ENCODE peak calls at places on chromosomes 4 and X, in five cellular contexts. One of them, this sample, is unnamed.
A peak's percentile ranks its signal among the peaks of the same experiment; 100 is the strongest.

GRCh38 chrX:120426599-120426998 is 42.5 kb downstream of the LAMP2 start:
- DNase-seq in SK-N-SH: no peak
- DNase-seq in K562: no peak
- DNase-seq in GM12878: no peak
- DNase-seq in HepG2: no peak
- DNase-seq in this sample: no peak

GRCh38 chr4:2891294-2891693 is 47.6 kb downstream of the ADD1 start:
- DNase-seq in SK-N-SH: no peak
- DNase-seq in K562: no peak
- DNase-seq in GM12878: no peak
- DNase-seq in HepG2: no peak
- DNase-seq in this sample: no peak

GRCh38 chr4:56874166-56874565 is 33.5 kb upstream of the REST start:
- DNase-seq in SK-N-SH: no peak
- DNase-seq in K562: no peak
- DNase-seq in GM12878: no peak
- DNase-seq in HepG2: no peak
- DNase-seq in this sample: peak; percentile 26

GRCh38 chr4:168656055-168656660 is 159.3 kb downstream of the PALLD start:
- DNase-seq in SK-N-SH: no peak
- DNase-seq in K562: no peak
- DNase-seq in GM12878: no peak
- DNase-seq in HepG2: no peak
- DNase-seq in this sample: no peak

GRCh38 chr4:131488772-131489171 is 1660.3 kb upstream of the PCDH10 start:
- DNase-seq in SK-N-SH: no peak
- DNase-seq in K562: no peak
- DNase-seq in GM12878: no peak
- DNase-seq in HepG2: no peak
- DNase-seq in this sample: no peak

GRCh38 chrX:23634181-23634580 is 33.1 kb upstream of the PRDX4 start:
- DNase-seq in SK-N-SH: peak; percentile 21
- DNase-seq in K562: no peak
- DNase-seq in GM12878: no peak
- DNase-seq in HepG2: no peak
- DNase-seq in this sample: no peak

GRCh38 chrX:65932173-65933084 is 107.5 kb downstream of the VSIG4 start:
- DNase-seq in SK-N-SH: peak; percentile 9
- DNase-seq in K562: peak; percentile 9
- DNase-seq in GM12878: no peak
- DNase-seq in HepG2: peak; percentile 1
- DNase-seq in this sample: peak; percentile 15

GRCh38 chrX:141760761-141761160 is 62.2 kb upstream of the SPANXD start:
- DNase-seq in SK-N-SH: no peak
- DNase-seq in K562: no peak
- DNase-seq in GM12878: no peak
- DNase-seq in HepG2: no peak
- DNase-seq in this sample: no peak

GRCh38 chr4:1746265-1746691 is 25.0 kb downstream of the TACC3 start:
- DNase-seq in SK-N-SH: peak; percentile 96
- DNase-seq in K562: peak; percentile 90
- DNase-seq in GM12878: no peak
- DNase-seq in HepG2: peak; percentile 82
- DNase-seq in this sample: peak; percentile 89

GRCh38 chrX:1486177-1486576 is 33.5 kb upstream of the ASMTL start:
- DNase-seq in SK-N-SH: no peak
- DNase-seq in K562: no peak
- DNase-seq in GM12878: no peak
- DNase-seq in HepG2: no peak
- DNase-seq in this sample: no peak

GRCh38 chr4:145938618-145939177 is at the start of gene ZNF827:
- DNase-seq in SK-N-SH: peak; percentile 53
- DNase-seq in K562: no peak
- DNase-seq in GM12878: peak; percentile 49
- DNase-seq in HepG2: peak; percentile 77
- DNase-seq in this sample: peak; percentile 46

GRCh38 chr4:70601422-70602039 is 9.5 kb downstream of the AMBN start:
- DNase-seq in SK-N-SH: peak; percentile 13
- DNase-seq in K562: peak; percentile 24
- DNase-seq in GM12878: peak; percentile 34
- DNase-seq in HepG2: peak; percentile 62
- DNase-seq in this sample: peak; percentile 68

GRCh38 chrX:46791927-46792825 is 33.3 kb upstream of the SLC9A7 start:
- DNase-seq in SK-N-SH: no peak
- DNase-seq in K562: no peak
- DNase-seq in GM12878: peak; percentile 68
- DNase-seq in HepG2: peak; percentile 32
- DNase-seq in this sample: no peak

GRCh38 chrX:109345866-109346265 is 136.0 kb downstream of the GUCY2F start:
- DNase-seq in SK-N-SH: no peak
- DNase-seq in K562: no peak
- DNase-seq in GM12878: no peak
- DNase-seq in HepG2: no peak
- DNase-seq in this sample: no peak

GRCh38 chrX:109350051-109350450 is 131.8 kb downstream of the GUCY2F start:
- DNase-seq in SK-N-SH: no peak
- DNase-seq in K562: no peak
- DNase-seq in GM12878: no peak
- DNase-seq in HepG2: no peak
- DNase-seq in this sample: no peak

GRCh38 chrX:109350621-109351020 is 131.3 kb downstream of the GUCY2F start:
- DNase-seq in SK-N-SH: no peak
- DNase-seq in K562: no peak
- DNase-seq in GM12878: no peak
- DNase-seq in HepG2: no peak
- DNase-seq in this sample: no peak

GRCh38 chrX:109344666-109345065 is 137.2 kb downstream of the GUCY2F start:
- DNase-seq in SK-N-SH: no peak
- DNase-seq in K562: no peak
- DNase-seq in GM12878: no peak
- DNase-seq in HepG2: no peak
- DNase-seq in this sample: no peak

GRCh38 chrX:109347618-109348017 is 134.3 kb downstream of the GUCY2F start:
- DNase-seq in SK-N-SH: no peak
- DNase-seq in K562: no peak
- DNase-seq in GM12878: no peak
- DNase-seq in HepG2: no peak
- DNase-seq in this sample: no peak
- TF ChIP-seq FOXM1 in SK-N-SH: no peak
- TF ChIP-seq FOXM1 in K562: no peak
- TF ChIP-seq FOXM1 in GM12878: no peak
- TF ChIP-seq FOXM1 in HepG2: no peak
- TF ChIP-seq FOXM1 in this sample: no peak

GRCh38 chrX:50167366-50167765 is 33.4 kb downstream of the AKAP4 start:
- DNase-seq in SK-N-SH: no peak
- DNase-seq in K562: no peak
- DNase-seq in GM12878: no peak
- DNase-seq in HepG2: no peak
- DNase-seq in this sample: no peak

GRCh38 chrX:50165727-50166126 is 35.1 kb downstream of the AKAP4 start:
- DNase-seq in SK-N-SH: no peak
- DNase-seq in K562: no peak
- DNase-seq in GM12878: no peak
- DNase-seq in HepG2: no peak
- DNase-seq in this sample: no peak

GRCh38 chrX:50169717-50170116 is 31.1 kb downstream of the AKAP4 start:
- DNase-seq in SK-N-SH: no peak
- DNase-seq in K562: no peak
- DNase-seq in GM12878: no peak
- DNase-seq in HepG2: no peak
- DNase-seq in this sample: no peak

DNA sequence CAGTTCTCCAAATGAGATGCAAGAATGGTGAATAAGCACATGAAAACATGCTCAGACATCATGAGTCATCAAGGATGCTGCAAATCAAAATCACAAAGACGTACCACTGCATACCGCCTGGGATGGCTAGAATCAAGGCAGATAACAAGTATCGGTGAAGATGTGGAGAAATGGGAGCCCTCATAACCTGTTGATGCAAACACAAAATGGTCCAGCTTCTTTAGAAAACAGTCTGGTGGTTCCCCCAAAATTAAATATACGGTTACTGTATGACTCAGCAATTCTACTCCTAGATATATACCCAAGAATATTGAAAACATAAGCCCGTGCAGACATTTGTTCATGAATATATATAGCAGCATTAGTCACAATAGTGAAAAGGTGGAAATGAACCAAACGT is 32.5 kb downstream of the AKAP4 start:
- DNase-seq in SK-N-SH: no peak
- DNase-seq in K562: no peak
- DNase-seq in GM12878: no peak
- DNase-seq in HepG2: no peak
- DNase-seq in this sample: no peak
- TF ChIP-seq FOXM1 in SK-N-SH: no peak
- TF ChIP-seq FOXM1 in K562: no peak
- TF ChIP-seq FOXM1 in GM12878: no peak
- TF ChIP-seq FOXM1 in HepG2: no peak
- TF ChIP-seq FOXM1 in this sample: no peak

DNA sequence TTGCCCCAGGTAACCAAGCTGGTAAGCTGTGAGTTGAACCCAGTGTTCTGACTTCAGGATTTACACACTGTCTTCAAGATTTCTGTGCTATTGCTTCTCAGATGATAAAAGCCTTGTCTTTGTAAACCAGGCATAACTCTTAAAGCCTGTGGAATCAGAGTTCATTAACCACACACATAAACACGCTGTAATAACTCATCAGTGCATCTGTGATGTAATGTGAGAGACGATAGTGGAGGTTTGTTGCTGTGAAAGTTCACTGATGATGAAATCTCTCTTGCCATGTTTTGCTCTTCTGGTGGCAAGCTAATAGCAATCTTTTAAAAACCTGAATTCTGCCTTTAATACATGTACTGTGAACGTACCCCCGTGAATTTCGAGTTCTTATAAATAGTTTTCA is 41.5 kb downstream of the CLCN4 start:
- DNase-seq in SK-N-SH: no peak
- DNase-seq in K562: no peak
- DNase-seq in GM12878: no peak
- DNase-seq in HepG2: no peak
- DNase-seq in this sample: no peak
- TF ChIP-seq FOXM1 in SK-N-SH: no peak
- TF ChIP-seq FOXM1 in K562: no peak
- TF ChIP-seq FOXM1 in GM12878: no peak
- TF ChIP-seq FOXM1 in HepG2: no peak
- TF ChIP-seq FOXM1 in this sample: no peak

GRCh38 chr4:143599827-143600226 is 86.3 kb downstream of the SMARCA5 start:
- DNase-seq in SK-N-SH: no peak
- DNase-seq in K562: no peak
- DNase-seq in GM12878: no peak
- DNase-seq in HepG2: no peak
- DNase-seq in this sample: no peak
- TF ChIP-seq FOXM1 in SK-N-SH: no peak
- TF ChIP-seq FOXM1 in K562: no peak
- TF ChIP-seq FOXM1 in GM12878: no peak
- TF ChIP-seq FOXM1 in HepG2: no peak
- TF ChIP-seq FOXM1 in this sample: no peak

GRCh38 chr4:124785645-124786044 is 73.1 kb upstream of the ANKRD50 start:
- DNase-seq in SK-N-SH: no peak
- DNase-seq in K562: no peak
- DNase-seq in GM12878: no peak
- DNase-seq in HepG2: no peak
- DNase-seq in this sample: no peak

DNA sequence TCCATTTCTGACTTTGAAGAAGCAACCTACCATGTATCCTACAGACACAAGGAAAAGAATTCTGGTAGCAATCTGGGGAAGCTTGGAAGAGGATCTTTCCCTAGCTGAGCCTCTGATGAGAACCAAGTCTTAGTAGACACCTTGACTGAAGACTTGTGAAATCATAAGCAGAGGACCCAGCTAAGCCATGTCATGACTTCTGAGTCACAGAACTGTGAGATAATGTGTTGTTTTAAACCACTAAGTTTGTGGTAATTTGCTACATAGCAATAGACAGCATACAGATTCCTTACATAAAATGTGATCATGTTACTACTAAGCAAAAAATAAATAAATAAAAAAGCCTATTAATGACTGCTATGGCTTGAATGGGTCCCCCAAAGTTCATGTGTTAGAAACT is 71.3 kb upstream of the ANKRD50 start:
- DNase-seq in SK-N-SH: no peak
- DNase-seq in K562: no peak
- DNase-seq in GM12878: no peak
- DNase-seq in HepG2: no peak
- DNase-seq in this sample: no peak
- TF ChIP-seq FOXM1 in SK-N-SH: no peak
- TF ChIP-seq FOXM1 in K562: no peak
- TF ChIP-seq FOXM1 in GM12878: no peak
- TF ChIP-seq FOXM1 in HepG2: no peak
- TF ChIP-seq FOXM1 in this sample: no peak